ENCODE peak calls at places on chromosomes 7 and 10, in six cellular contexts. I is GM23338, F is body of pancreas, L is neural crest cell, N is lower lobe of right lung, Q is HCT116. Z is an unnamed sample.

GRCh38 chr10:84026821-84027257 is 112.5 kb upstream of the GHITM start:
- DNase-seq in I (peak), F (peak), L (peak), N (no peak), Q (peak), Z (no peak)

GRCh38 chr10:110508806-110509544 is 11.3 kb downstream of the DUSP5 start:
- DNase-seq in I (no peak), F (no peak), L (no peak), N (no peak), Q (no peak), Z (no peak)

GRCh38 chr7:37604078-37604477 is 79.5 kb upstream of the GPR141 start:
- DNase-seq in I (no peak), F (no peak), L (no peak), N (no peak), Q (no peak), Z (no peak)

GRCh38 chr10:121994429-121994881 is 5.5 kb downstream of the TACC2 start:
- DNase-seq in I (peak), F (peak), L (no peak), N (no peak), Q (no peak), Z (peak)

GRCh38 chr10:97861924-97862323 is 12.3 kb downstream of the GOLGA7B start:
- DNase-seq in I (peak), F (no peak), L (no peak), N (no peak), Q (no peak), Z (no peak)

GRCh38 chr10:80513106-80513505 is 24.6 kb upstream of the SH2D4B start:
- DNase-seq in I (no peak), F (no peak), L (no peak), N (no peak), Q (no peak), Z (no peak)

GRCh38 chr10:1204434-1205326 is 148.5 kb downstream of the WDR37 start:
- DNase-seq in I (no peak), F (no peak), L (no peak), N (no peak), Q (no peak), Z (no peak)

GRCh38 chr10:71696635-71697326 is 22.8 kb downstream of the C10orf105 start:
- DNase-seq in I (peak), F (peak), L (peak), N (peak), Q (no peak), Z (no peak)

GRCh38 chr7:91187061-91187460 is 77.2 kb upstream of the FZD1 start:
- DNase-seq in I (no peak), F (no peak), L (no peak), N (no peak), Q (no peak), Z (no peak)

GRCh38 chr10:129622736-129623135 is 155.7 kb downstream of the MGMT start:
- DNase-seq in I (peak), F (no peak), L (no peak), N (no peak), Q (no peak), Z (no peak)

GRCh38 chr7:66946545-66946944 is 25.5 kb downstream of the TMEM248 start:
- DNase-seq in I (no peak), F (no peak), L (no peak), N (no peak), Q (no peak), Z (no peak)

GRCh38 chr7:66950763-66951162 is 29.7 kb downstream of the TMEM248 start:
- DNase-seq in I (no peak), F (no peak), L (no peak), N (no peak), Q (no peak), Z (no peak)

GRCh38 chr7:66950311-66950710 is 29.3 kb downstream of the TMEM248 start:
- DNase-seq in I (no peak), F (no peak), L (no peak), N (no peak), Q (no peak), Z (no peak)

GRCh38 chr7:66952343-66953043 is 31.5 kb downstream of the TMEM248 start:
- DNase-seq in I (no peak), F (no peak), L (no peak), N (no peak), Q (peak), Z (no peak)

GRCh38 chr7:66948480-66949109 is 27.6 kb downstream of the TMEM248 start:
- DNase-seq in I (no peak), F (no peak), L (no peak), N (no peak), Q (no peak), Z (no peak)
- TF ChIP-seq CTCF in I (no peak), F (no peak), L (no peak), N (no peak), Q (no peak), Z (no peak)

DNA sequence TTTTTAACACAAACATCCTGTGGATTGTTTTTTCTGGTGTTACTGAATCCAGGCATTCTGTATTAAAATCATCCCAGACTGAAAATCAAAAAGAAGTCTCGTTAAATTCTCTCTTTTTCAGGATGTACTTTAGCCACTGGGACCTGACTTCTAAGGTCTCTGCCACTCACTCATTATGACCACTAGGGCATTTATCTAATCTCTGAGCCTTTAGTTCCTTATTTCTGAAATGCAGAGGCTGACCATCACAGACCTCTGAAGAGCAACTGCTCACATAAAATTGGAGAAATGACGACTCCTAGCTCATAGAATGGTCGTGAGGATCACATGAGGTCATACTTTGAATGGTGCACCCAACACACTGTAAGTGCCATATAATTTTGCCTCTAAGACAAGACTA is 63.2 kb downstream of the KCNMA1 start:
- DNase-seq in I (no peak), F (no peak), L (no peak), N (no peak), Q (no peak), Z (no peak)
- TF ChIP-seq CTCF in I (peak), F (no peak), L (peak), N (no peak), Q (no peak), Z (no peak)

DNA sequence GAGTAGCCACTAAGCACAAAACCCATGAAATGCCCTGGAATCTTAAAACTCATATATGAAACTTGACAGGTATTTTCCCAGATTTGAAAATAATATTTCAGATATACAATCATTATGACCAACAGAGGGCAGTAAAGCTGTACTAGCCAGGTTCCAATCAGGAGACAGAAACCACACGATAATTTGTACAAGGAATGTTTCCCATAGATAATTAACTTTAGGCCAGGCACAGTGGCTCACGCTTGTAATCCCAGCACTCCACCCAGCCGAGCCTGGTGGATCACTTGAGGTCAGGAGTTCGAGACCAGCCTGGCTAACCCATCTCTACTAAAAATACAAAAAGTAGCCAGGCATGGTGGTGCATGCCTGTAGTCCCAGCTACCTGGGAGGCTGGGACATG is 31.0 kb upstream of the NUB1 start:
- DNase-seq in I (no peak), F (no peak), L (no peak), N (no peak), Q (no peak), Z (no peak)
- TF ChIP-seq CTCF in I (peak), F (peak), L (peak), N (peak), Q (peak), Z (peak)

DNA sequence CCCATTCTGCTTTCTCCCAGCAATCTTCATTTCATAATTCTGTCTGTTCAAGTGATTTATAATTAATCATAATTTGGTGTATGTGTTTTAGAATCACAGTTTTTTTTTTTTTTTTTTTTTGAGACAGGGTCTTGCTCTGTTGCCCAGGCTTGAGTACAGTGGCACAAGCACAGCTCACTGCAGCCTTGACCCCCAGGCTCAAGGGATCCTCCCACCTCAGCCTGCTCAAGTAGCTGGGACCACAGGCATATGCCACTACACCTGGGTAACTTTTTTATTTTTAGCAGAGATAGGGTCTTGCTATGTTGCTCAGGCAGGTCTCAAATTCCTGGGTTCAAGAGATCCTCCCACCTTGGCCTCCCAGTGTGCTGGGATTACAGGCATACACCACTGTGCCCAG is 49.2 kb upstream of the PLA2G12B start:
- DNase-seq in I (no peak), F (no peak), L (no peak), N (no peak), Q (no peak), Z (no peak)
- TF ChIP-seq CTCF in I (no peak), F (no peak), L (no peak), N (no peak), Q (no peak), Z (no peak)

DNA sequence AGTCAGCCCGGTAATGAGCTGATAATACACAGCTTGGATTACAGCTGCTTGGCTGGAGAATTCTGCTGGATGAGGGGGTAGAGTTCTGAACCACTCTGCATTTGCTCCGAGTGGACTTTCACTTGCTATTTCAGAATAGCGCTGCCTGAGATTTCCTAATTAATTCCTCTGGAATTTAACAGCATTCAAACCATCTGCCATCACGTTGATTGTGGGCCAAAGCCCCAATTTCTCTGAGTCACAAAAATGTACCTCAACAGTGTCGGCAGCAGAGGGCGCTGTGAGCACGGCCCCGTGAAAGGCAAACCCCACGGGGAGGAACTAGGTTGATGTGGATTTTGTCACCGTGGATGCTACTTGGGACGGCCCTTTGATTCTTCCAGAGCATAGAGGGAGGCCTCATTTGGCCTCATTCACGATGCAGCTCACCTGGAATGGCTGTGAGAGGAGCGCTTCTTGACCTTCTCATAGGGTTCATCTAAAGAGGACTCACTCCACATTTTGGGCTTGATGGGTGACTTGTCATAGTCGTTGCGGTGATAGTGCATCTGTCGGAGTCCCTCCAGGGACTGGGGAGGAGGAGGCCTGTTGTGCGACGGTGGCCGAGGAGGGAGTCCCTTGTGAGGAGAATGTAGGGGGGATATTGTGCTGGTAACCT is 73.3 kb downstream of the PRPF18 start:
- DNase-seq in I (peak), F (peak), L (peak), N (peak), Q (no peak), Z (peak)
- TF ChIP-seq CTCF in I (peak), F (peak), L (peak), N (peak), Q (peak), Z (peak)

GRCh38 chr7:157875230-157876179 is 538.7 kb downstream of the DNAJB6 start:
- DNase-seq in I (peak), F (no peak), L (peak), N (no peak), Q (peak), Z (no peak)
- TF ChIP-seq CTCF in I (peak), F (no peak), L (peak), N (peak), Q (peak), Z (no peak)

GRCh38 chr7:45937862-45938261 is 16.8 kb upstream of the IGFBP3 start:
- DNase-seq in I (no peak), F (no peak), L (no peak), N (no peak), Q (no peak), Z (no peak)

GRCh38 chr7:45937301-45937700 is 16.2 kb upstream of the IGFBP3 start:
- DNase-seq in I (no peak), F (no peak), L (no peak), N (no peak), Q (no peak), Z (no peak)

GRCh38 chr7:45940939-45941338 is 19.9 kb upstream of the IGFBP3 start:
- DNase-seq in I (no peak), F (no peak), L (no peak), N (no peak), Q (no peak), Z (no peak)

GRCh38 chr7:45939574-45939973 is 18.5 kb upstream of the IGFBP3 start:
- DNase-seq in I (no peak), F (no peak), L (no peak), N (no peak), Q (no peak), Z (no peak)

GRCh38 chr7:45938626-45939302 is 17.7 kb upstream of the IGFBP3 start:
- DNase-seq in I (peak), F (no peak), L (no peak), N (no peak), Q (no peak), Z (no peak)
- TF ChIP-seq CTCF in I (peak), F (peak), L (peak), N (no peak), Q (peak), Z (no peak)

GRCh38 chr7:12069757-12070156 is 141.3 kb upstream of the TMEM106B start:
- DNase-seq in I (peak), F (no peak), L (no peak), N (no peak), Q (no peak), Z (no peak)
- TF ChIP-seq CTCF in I (peak), F (no peak), L (no peak), N (no peak), Q (peak), Z (no peak)

GRCh38 chr10:23516530-23516929 is 77.7 kb downstream of the OTUD1 start:
- DNase-seq in I (peak), F (no peak), L (no peak), N (no peak), Q (no peak), Z (no peak)
- TF ChIP-seq CTCF in I (peak), F (peak), L (peak), N (peak), Q (peak), Z (no peak)

GRCh38 chr7:6558837-6559236 is 7.6 kb upstream of the GRID2IP start:
- DNase-seq in I (peak), F (peak), L (no peak), N (no peak), Q (peak), Z (no peak)

GRCh38 chr7:6554848-6555247 is 3.6 kb upstream of the GRID2IP start:
- DNase-seq in I (no peak), F (no peak), L (no peak), N (no peak), Q (no peak), Z (no peak)

GRCh38 chr7:6556196-6556595 is 4.9 kb upstream of the GRID2IP start:
- DNase-seq in I (peak), F (peak), L (no peak), N (no peak), Q (no peak), Z (no peak)

GRCh38 chr7:6551016-6551511 is at the start of gene GRID2IP:
- DNase-seq in I (peak), F (no peak), L (no peak), N (no peak), Q (no peak), Z (no peak)

GRCh38 chr7:6553460-6554044 is 2.3 kb upstream of the GRID2IP start:
- DNase-seq in I (peak), F (no peak), L (no peak), N (no peak), Q (no peak), Z (no peak)
- TF ChIP-seq CTCF in I (peak), F (no peak), L (no peak), N (no peak), Q (no peak), Z (no peak)

Z was measured in mesothelial cell of epicardium.